ENCODE peak calls at places on chromosomes 6 and 20, in five cellular contexts. K is OCI-LY7, Z is hepatocyte, G is AG09319, E is upper lobe of right lung. B is an unnamed sample.

GRCh38 chr20:46977204-46977603 is 82.6 kb downstream of the EYA2 start:
- DNase-seq in E (no peak), G (no peak), Z (no peak), K (no peak), B (no peak)

GRCh38 chr6:30325150-30325872 is 1.4 kb upstream of the TRIM39 start:
- DNase-seq in Z (peak; percentile 83), G (no peak), E (no peak), K (peak; percentile 75), B (peak; percentile 82)

GRCh38 chr20:1418335-1418734 is 25.5 kb upstream of the FKBP1A start:
- DNase-seq in Z (no peak), K (no peak), E (no peak), G (no peak), B (no peak)

GRCh38 chr6:35411066-35411465 is 41.1 kb upstream of the FANCE start:
- DNase-seq in G (no peak), K (peak; percentile 28), E (no peak), Z (no peak), B (no peak)

GRCh38 chr6:25166955-25167753 is 112.0 kb upstream of the CARMIL1 start:
- DNase-seq in E (no peak), K (no peak), G (no peak), Z (no peak), B (no peak)

GRCh38 chr20:33812673-33813462 is 1.7 kb downstream of the CHMP4B start:
- DNase-seq in E (no peak), G (no peak), K (no peak), Z (peak; percentile 83), B (no peak)

GRCh38 chr6:127841811-127842210 is 59.0 kb downstream of the THEMIS start:
- DNase-seq in E (no peak), Z (no peak), G (no peak), K (no peak), B (no peak)

GRCh38 chr20:34043025-34043424 is 49.3 kb downstream of the RALY start:
- DNase-seq in G (no peak), E (no peak), K (no peak), Z (no peak), B (no peak)

GRCh38 chr20:46111028-46111835 is 6.9 kb upstream of the CD40 start:
- DNase-seq in E (no peak), K (peak; percentile 37), Z (no peak), G (no peak), B (peak; percentile 54)

GRCh38 chr20:12723811-12724210 is 285.0 kb upstream of the SPTLC3 start:
- DNase-seq in G (no peak), Z (no peak), K (no peak), E (no peak), B (no peak)

GRCh38 chr6:78947962-78948361 is 80.6 kb downstream of the IRAK1BP1 start:
- DNase-seq in G (no peak), K (no peak), Z (no peak), E (no peak), B (no peak)

GRCh38 chr6:32882879-32883250 is 28.9 kb downstream of the PSMB9 start:
- DNase-seq in G (no peak), E (no peak), Z (no peak), K (no peak), B (no peak)

GRCh38 chr6:124393536-124393935 is 568.7 kb upstream of the RNF217 start:
- DNase-seq in G (no peak), E (no peak), K (no peak), Z (no peak), B (no peak)

GRCh38 chr20:63402178-63402859 is 41.2 kb upstream of the CHRNA4 start:
- DNase-seq in Z (no peak), G (no peak), E (no peak), K (no peak), B (no peak)

GRCh38 chr6:42177514-42178364 is 4.6 kb downstream of the GUCA1A start:
- DNase-seq in G (no peak), K (no peak), E (no peak), Z (no peak), B (no peak)

GRCh38 chr6:56349196-56349595 is 101.8 kb upstream of the COL21A1 start:
- DNase-seq in G (peak; percentile 66), Z (no peak), E (no peak), K (no peak), B (no peak)

GRCh38 chr20:58073945-58074920 is 154.2 kb downstream of the ANKRD60 start:
- DNase-seq in K (no peak), Z (no peak), E (no peak), G (no peak), B (no peak)

GRCh38 chr6:118892248-118893094 is 1.5 kb upstream of the ASF1A start:
- DNase-seq in K (peak; percentile 45), E (no peak), G (no peak), Z (no peak), B (no peak)

GRCh38 chr6:30741789-30742315 is 635 bp downstream of the FLOT1 start:
- DNase-seq in K (no peak), G (no peak), E (no peak), Z (peak; percentile 79), B (no peak)

GRCh38 chr20:17438436-17439039 is 92.6 kb downstream of the BFSP1 start:
- DNase-seq in E (no peak), G (no peak), Z (no peak), K (no peak), B (no peak)

GRCh38 chr6:33213166-33213988 is 5.1 kb downstream of the RING1 start:
- DNase-seq in Z (no peak), K (no peak), E (no peak), G (no peak), B (no peak)

GRCh38 chr20:17225891-17226409 is 890 bp upstream of the PCSK2 start:
- DNase-seq in Z (peak; percentile 41), K (no peak), G (no peak), E (peak; percentile 73), B (no peak)

GRCh38 chr20:32052090-32052791 is at the start of gene HCK:
- DNase-seq in G (no peak), Z (no peak), E (peak; percentile 78), K (no peak), B (peak; percentile 69)

GRCh38 chr6:153727910-153728309 is 311.1 kb upstream of the OPRM1 start:
- DNase-seq in Z (peak; percentile 8), G (no peak), E (no peak), K (no peak), B (no peak)

GRCh38 chr6:131643262-131643631 is 6.1 kb downstream of the ENPP3 start:
- DNase-seq in G (no peak), Z (no peak), E (no peak), K (no peak), B (no peak)

GRCh38 chr6:45441811-45442453 is 64.2 kb upstream of the SUPT3H start:
- DNase-seq in K (no peak), G (no peak), Z (no peak), E (no peak), B (no peak)

GRCh38 chr6:154537486-154537885 is 27.0 kb upstream of the CNKSR3 start:
- DNase-seq in K (no peak), E (no peak), Z (peak; percentile 50), G (no peak), B (no peak)

GRCh38 chr6:167207527-167207926 is 49.7 kb upstream of the GPR31 start:
- DNase-seq in Z (no peak), G (no peak), E (no peak), K (no peak), B (no peak)

GRCh38 chr6:89352329-89353117 is at the start of gene UBE2J1:
- DNase-seq in K (peak; percentile 86), Z (peak; percentile 96), E (peak; percentile 99), G (peak; percentile 91), B (peak; percentile 87)

GRCh38 chr20:50172347-50173013 is 18.1 kb upstream of the CEBPB start:
- DNase-seq in K (no peak), G (no peak), E (peak; percentile 94), Z (peak; percentile 91), B (no peak)

DNA sequence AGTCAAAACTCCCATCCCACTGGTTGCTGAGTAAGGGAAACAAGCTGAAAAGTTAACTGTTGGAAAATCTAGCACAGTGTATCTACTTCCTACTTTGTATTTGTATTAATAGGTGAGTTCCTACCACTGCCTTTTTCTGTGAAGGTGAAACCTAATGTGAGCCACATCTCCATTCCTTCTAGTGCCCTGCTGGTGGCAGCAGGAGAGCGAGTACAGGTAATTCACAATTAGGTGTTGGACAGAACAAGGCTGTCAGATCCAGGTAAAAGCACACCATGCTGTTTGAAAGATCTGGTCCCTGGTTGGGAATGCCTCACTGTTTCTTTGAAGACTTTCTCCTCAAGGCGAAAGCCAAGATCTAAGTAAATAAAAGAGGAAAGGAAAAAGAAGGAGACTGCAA is 528.4 kb downstream of the PKHD1 start:
- DNase-seq in E (no peak), K (no peak), Z (peak; percentile 33), G (no peak), B (no peak)
- TF ChIP-seq CTCF in E (peak; percentile 22), K (peak; percentile 33), Z (peak; percentile 43), G (no peak), B (no peak)

GRCh38 chr6:5112065-5112799 is 27.1 kb downstream of the PPP1R3G start:
- DNase-seq in K (no peak), E (no peak), Z (no peak), G (no peak), B (no peak)

GRCh38 chr6:5113096-5113495 is 28.0 kb downstream of the PPP1R3G start:
- DNase-seq in E (no peak), K (no peak), G (no peak), Z (no peak), B (no peak)

GRCh38 chr6:5111626-5112025 is 26.5 kb downstream of the PPP1R3G start:
- DNase-seq in Z (no peak), E (no peak), G (no peak), K (no peak), B (no peak)

GRCh38 chr6:5116243-5116991 is 31.3 kb downstream of the PPP1R3G start:
- DNase-seq in E (no peak), G (no peak), Z (no peak), K (no peak), B (no peak)

GRCh38 chr6:5115168-5115567 is 30.0 kb downstream of the PPP1R3G start:
- DNase-seq in G (no peak), E (no peak), K (no peak), Z (peak; percentile 38), B (no peak)
- TF ChIP-seq CTCF in G (peak; percentile 34), E (peak; percentile 22), K (peak; percentile 17), Z (no peak), B (no peak)

GRCh38 chr20:22437354-22437753 is 147.0 kb downstream of the FOXA2 start:
- DNase-seq in Z (no peak), G (no peak), E (no peak), K (no peak), B (no peak)

GRCh38 chr20:22442318-22442717 is 142.1 kb downstream of the FOXA2 start:
- DNase-seq in Z (no peak), K (no peak), E (no peak), G (no peak), B (no peak)

GRCh38 chr20:22438346-22438745 is 146.0 kb downstream of the FOXA2 start:
- DNase-seq in E (no peak), G (no peak), Z (no peak), K (no peak), B (no peak)

GRCh38 chr20:22438926-22439325 is 145.4 kb downstream of the FOXA2 start:
- DNase-seq in Z (no peak), K (no peak), G (no peak), E (no peak), B (no peak)
- TF ChIP-seq CTCF in Z (peak; percentile 12), K (peak; percentile 45), G (peak; percentile 12), E (peak; percentile 9), B (no peak)

DNA sequence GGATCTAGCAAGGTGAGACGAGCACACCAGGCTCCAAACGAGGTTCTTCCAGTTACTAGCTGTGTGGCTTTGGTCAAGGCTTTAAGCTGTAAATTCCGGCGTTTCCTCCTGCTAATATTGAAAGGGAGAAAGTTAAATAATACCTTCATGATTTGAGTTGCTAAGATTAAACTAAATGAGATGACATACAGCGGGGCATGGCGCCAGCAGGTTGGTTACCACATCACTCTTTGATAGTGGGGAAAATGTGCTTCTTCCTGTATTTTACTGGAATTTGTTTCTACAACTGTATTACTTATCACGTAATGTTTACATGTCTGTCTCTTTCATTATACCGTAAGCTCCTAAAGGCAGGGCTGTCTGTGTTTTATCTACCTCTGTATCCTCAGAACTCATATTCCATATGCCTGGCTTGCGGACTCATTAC is 574 bp downstream of the PPIL1 start:
- DNase-seq in K (no peak), E (peak; percentile 65), G (no peak), Z (no peak), B (no peak)
- TF ChIP-seq CTCF in K (peak; percentile 1), E (no peak), G (no peak), Z (no peak), B (no peak)

B was measured in GM20000.